ENCODE peak calls at places on chromosomes 4 and X, in four cellular contexts. Q is immature natural killer cell, F is NCI-H1436, A is AG09309. H is an unnamed sample.

GRCh38 chr4:825969-826330 is at the start of gene CPLX1:
- DNase-seq in Q (no peak), F (peak), A (no peak), H (no peak)

GRCh38 chr4:168562021-168562691 is 65.3 kb downstream of the PALLD start:
- DNase-seq in Q (no peak), F (no peak), A (no peak), H (no peak)

GRCh38 chr4:1541449-1542225 is 135.4 kb upstream of the NKX1-1 start:
- DNase-seq in Q (no peak), F (no peak), A (no peak), H (no peak)

GRCh38 chr4:8769645-8770517 is 101.8 kb downstream of the HMX1 start:
- DNase-seq in Q (no peak), F (no peak), A (no peak), H (no peak)

GRCh38 chrX:131068945-131069719 is 11.0 kb downstream of the ARHGAP36 start:
- DNase-seq in Q (no peak), F (no peak), A (no peak), H (no peak)

GRCh38 chrX:72042860-72043248 is 88.9 kb downstream of the RTL5 start:
- DNase-seq in Q (no peak), F (no peak), A (no peak), H (no peak)

GRCh38 chr4:25900310-25900709 is 13.7 kb upstream of the SMIM20 start:
- DNase-seq in Q (no peak), F (no peak), A (no peak), H (no peak)

GRCh38 chr4:107618656-107619055 is 101.4 kb downstream of the PAPSS1 start:
- DNase-seq in Q (no peak), F (no peak), A (no peak), H (no peak)

GRCh38 chrX:104659037-104659744 is 93.2 kb downstream of the IL1RAPL2 start:
- DNase-seq in Q (no peak), F (no peak), A (no peak), H (no peak)

GRCh38 chr4:76601791-76602190 is 166.8 kb downstream of the SHROOM3 start:
- DNase-seq in Q (no peak), F (no peak), A (no peak), H (no peak)

GRCh38 chrX:63250253-63250868 is 100.8 kb downstream of the SPIN4 start:
- DNase-seq in Q (peak), F (no peak), A (peak), H (peak)

GRCh38 chr4:123170843-123171242 is 225.8 kb upstream of the SPRY1 start:
- DNase-seq in Q (no peak), F (no peak), A (no peak), H (no peak)

GRCh38 chr4:82733636-82734035 is 65.0 kb downstream of the SCD5 start:
- DNase-seq in Q (no peak), F (no peak), A (no peak), H (no peak)

GRCh38 chr4:128298852-128299251 is 11.2 kb upstream of the PGRMC2 start:
- DNase-seq in Q (no peak), F (no peak), A (no peak), H (no peak)

GRCh38 chr4:139501531-139502311 is 47.8 kb downstream of the RAB33B start:
- DNase-seq in Q (no peak), F (no peak), A (no peak), H (no peak)